ENCODE peak calls at places on chromosomes 4 and X, in six cellular contexts. X is globus pallidus, U is H7, G is NCI-H2029, P is AG04450, T is ELR. H is an unnamed sample.

GRCh38 chr4:183729430-183730328 is 70.6 kb downstream of the TRAPPC11 start:
- DNase-seq in U (no peak), X (no peak), T (peak; percentile 55), G (no peak), P (no peak), H (no peak)

GRCh38 chrX:29419774-29420553 is 795.4 kb upstream of the MAGEB2 start:
- DNase-seq in P (no peak), G (no peak), U (no peak), X (no peak), T (no peak), H (no peak)

GRCh38 chr4:7655549-7656243 is 221.0 kb upstream of the PSAPL1 start:
- DNase-seq in X (peak; percentile 62), U (peak; percentile 64), G (no peak), P (no peak), T (no peak), H (no peak)

GRCh38 chr4:186710521-186711119 is 13.0 kb downstream of the FAT1 start:
- DNase-seq in G (no peak), T (no peak), X (no peak), P (no peak), U (no peak), H (no peak)

GRCh38 chr4:174919886-174920423 is 1.8 kb downstream of the ADAM29 start:
- DNase-seq in P (no peak), U (no peak), T (peak; percentile 15), X (no peak), G (no peak), H (no peak)

GRCh38 chrX:47529548-47529947 is 31.5 kb upstream of the ARAF start:
- DNase-seq in U (no peak), G (no peak), X (no peak), P (no peak), T (no peak), H (no peak)

GRCh38 chr4:1187182-1187581 is 14.8 kb upstream of the SPON2 start:
- DNase-seq in G (no peak), U (no peak), T (no peak), X (no peak), P (no peak), H (no peak)

GRCh38 chrX:41522681-41523080 is 75.5 kb downstream of the NYX start:
- DNase-seq in G (no peak), U (no peak), X (peak; percentile 41), P (no peak), T (no peak), H (no peak)

GRCh38 chrX:74949717-74950116 is 24.5 kb upstream of the NEXMIF start:
- DNase-seq in U (no peak), T (no peak), P (no peak), G (no peak), X (no peak), H (no peak)

GRCh38 chrX:47587906-47588735 is 5.9 kb downstream of the TIMP1 start:
- DNase-seq in T (no peak), G (no peak), X (no peak), P (no peak), U (no peak), H (no peak)

GRCh38 chr4:963276-964225 is 9.8 kb downstream of the DGKQ start:
- DNase-seq in G (no peak), U (no peak), P (no peak), T (no peak), X (no peak), H (no peak)